ENCODE peak calls at places on chromosomes 3 and 15, in ten cellular contexts. Y, P, R, W, G, F, S, N, B and Z are unnamed samples.
A peak's percentile ranks its signal among the peaks of the same experiment; 100 is the strongest.

GRCh38 chr3:167843483-167843882 is 108.0 kb downstream of the SERPINI1 start:
- ATAC-seq in P (no peak), G (no peak), F (no peak), N (peak; percentile 29), S (no peak), Y (no peak), R (no peak), B (no peak), W (no peak), Z (no peak)

GRCh38 chr3:10192953-10193691 is 28.4 kb downstream of the IRAK2 start:
- ATAC-seq in N (peak; percentile 73), R (peak; percentile 31), B (no peak), P (peak; percentile 21), S (peak; percentile 71), Y (peak; percentile 39), W (peak; percentile 15), G (no peak), F (peak; percentile 2), Z (peak; percentile 56)

GRCh38 chr3:170689218-170689874 is 103.5 kb upstream of the SLC7A14 start:
- ATAC-seq in P (no peak), F (peak; percentile 98), R (no peak), N (no peak), Y (no peak), S (peak; percentile 78), G (no peak), W (no peak), B (peak; percentile 67), Z (no peak)

GRCh38 chr3:71489315-71489761 is 94.2 kb downstream of the FOXP1 start:
- ATAC-seq in Y (no peak), W (peak; percentile 50), B (no peak), N (no peak), S (no peak), P (peak; percentile 40), R (peak; percentile 72), G (no peak), F (no peak), Z (peak; percentile 23)

GRCh38 chr15:35665855-35666536 is 120.0 kb upstream of the DPH6 start:
- ATAC-seq in Y (no peak), B (peak; percentile 81), G (no peak), R (no peak), F (no peak), S (no peak), P (no peak), N (no peak), W (no peak), Z (no peak)

GRCh38 chr15:23570466-23570865 is 5.0 kb downstream of the MKRN3 start:
- ATAC-seq in N (no peak), Y (peak; percentile 71), P (no peak), F (no peak), G (no peak), W (no peak), R (no peak), S (no peak), B (no peak), Z (no peak)

GRCh38 chr15:31303434-31304073 is 23.1 kb upstream of the KLF13 start:
- ATAC-seq in P (no peak), Y (peak; percentile 28), G (peak; percentile 74), R (peak; percentile 6), F (peak; percentile 59), S (peak; percentile 71), W (no peak), B (no peak), N (peak; percentile 35), Z (peak; percentile 12)

GRCh38 chr3:134067311-134068161 is 37.8 kb upstream of the SLCO2A1 start:
- ATAC-seq in R (peak; percentile 27), P (no peak), W (no peak), S (no peak), G (peak; percentile 14), F (no peak), Y (peak; percentile 27), N (no peak), B (peak; percentile 25), Z (no peak)

GRCh38 chr3:71547254-71548198 is 36.0 kb downstream of the FOXP1 start:
- ATAC-seq in B (peak; percentile 87), N (no peak), W (no peak), G (peak; percentile 96), R (no peak), F (peak; percentile 69), S (no peak), Y (peak; percentile 95), P (no peak), Z (no peak)

GRCh38 chr15:66763186-66764066 is 61.4 kb downstream of the SMAD6 start:
- ATAC-seq in S (no peak), B (peak; percentile 67), N (no peak), Y (no peak), W (no peak), F (peak; percentile 72), G (peak; percentile 38), P (no peak), R (no peak), Z (no peak)

GRCh38 chr3:105459566-105460290 is 93.0 kb downstream of the ALCAM start:
- ATAC-seq in B (no peak), W (no peak), G (no peak), S (no peak), N (no peak), F (peak; percentile 18), Y (no peak), R (no peak), P (no peak), Z (no peak)

GRCh38 chr3:108182339-108182738 is 39.9 kb downstream of the IFT57 start:
- ATAC-seq in W (no peak), R (no peak), Y (no peak), P (no peak), G (no peak), S (no peak), F (no peak), B (no peak), N (no peak), Z (no peak)

GRCh38 chr3:35677797-35678196 is 38.5 kb downstream of the ARPP21 start:
- ATAC-seq in N (no peak), R (no peak), S (no peak), Y (no peak), P (no peak), W (no peak), G (no peak), B (no peak), F (no peak), Z (no peak)

GRCh38 chr3:66365023-66365581 is 135.7 kb downstream of the LRIG1 start:
- ATAC-seq in Y (no peak), G (no peak), P (no peak), W (no peak), S (no peak), R (no peak), F (no peak), N (no peak), B (no peak), Z (no peak)

GRCh38 chr3:23368731-23369130 is 165.6 kb downstream of the UBE2E2 start:
- ATAC-seq in S (no peak), P (no peak), R (no peak), G (no peak), Y (no peak), F (no peak), W (no peak), B (no peak), N (no peak), Z (no peak)

GRCh38 chr15:60219841-60220240 is 177.9 kb downstream of the ANXA2 start:
- ATAC-seq in G (no peak), N (no peak), P (no peak), S (no peak), F (no peak), R (no peak), B (no peak), W (no peak), Y (no peak), Z (no peak)

GRCh38 chr15:65344214-65344908 is 33.4 kb downstream of the IGDCC3 start:
- ATAC-seq in S (no peak), P (no peak), F (no peak), R (no peak), G (no peak), W (no peak), Y (no peak), B (no peak), N (no peak), Z (no peak)